ENCODE peak calls at places on chromosomes 16 and 17, in four cellular contexts. One of them, this sample, is unnamed.

GRCh38 chr17:4566785-4567184 is 6.4 kb upstream of the GGT6 start:
- DNase-seq in mammary epithelial cell: peak; percentile 45
- DNase-seq in GM12865: peak; percentile 63
- DNase-seq in AG04450: no peak
- DNase-seq in this sample: peak; percentile 90

GRCh38 chr17:81431545-81432482 is 36.6 kb downstream of the BAHCC1 start:
- DNase-seq in mammary epithelial cell: no peak
- DNase-seq in GM12865: no peak
- DNase-seq in AG04450: no peak
- DNase-seq in this sample: no peak

GRCh38 chr17:79777844-79778503 is at the start of gene CBX2:
- DNase-seq in AG04450: no peak
- DNase-seq in GM12865: peak; percentile 79
- DNase-seq in mammary epithelial cell: peak; percentile 48
- DNase-seq in this sample: no peak

GRCh38 chr17:18191071-18191667 is 7.5 kb downstream of the ALKBH5 start:
- DNase-seq in GM12865: no peak
- DNase-seq in mammary epithelial cell: no peak
- DNase-seq in AG04450: no peak
- DNase-seq in this sample: no peak

GRCh38 chr16:51657844-51658243 is 506.8 kb upstream of the SALL1 start:
- DNase-seq in GM12865: no peak
- DNase-seq in mammary epithelial cell: no peak
- DNase-seq in AG04450: no peak
- DNase-seq in this sample: no peak

GRCh38 chr17:1331708-1332107 is 52.2 kb downstream of the TRARG1 start:
- DNase-seq in GM12865: peak; percentile 29
- DNase-seq in AG04450: no peak
- DNase-seq in mammary epithelial cell: no peak
- DNase-seq in this sample: no peak

GRCh38 chr16:59593256-59593655 is 859.1 kb upstream of the GOT2 start:
- DNase-seq in mammary epithelial cell: peak; percentile 54
- DNase-seq in AG04450: peak; percentile 36
- DNase-seq in GM12865: no peak
- DNase-seq in this sample: no peak

GRCh38 chr17:82154881-82155331 is 56.9 kb upstream of the FASN start:
- DNase-seq in GM12865: no peak
- DNase-seq in mammary epithelial cell: no peak
- DNase-seq in AG04450: no peak
- DNase-seq in this sample: no peak

GRCh38 chr17:17491546-17491988 is 4.6 kb downstream of the RASD1 start:
- DNase-seq in mammary epithelial cell: no peak
- DNase-seq in AG04450: no peak
- DNase-seq in GM12865: no peak
- DNase-seq in this sample: no peak

GRCh38 chr17:67837965-67838364 is 12.7 kb downstream of the BPTF start:
- DNase-seq in GM12865: no peak
- DNase-seq in AG04450: no peak
- DNase-seq in mammary epithelial cell: no peak
- DNase-seq in this sample: no peak

GRCh38 chr16:85627102-85627834 is 14.1 kb downstream of the GSE1 start:
- DNase-seq in AG04450: no peak
- DNase-seq in GM12865: no peak
- DNase-seq in mammary epithelial cell: no peak
- DNase-seq in this sample: no peak

GRCh38 chr16:89199241-89200123 is 855 bp downstream of the SLC22A31 start:
- DNase-seq in GM12865: no peak
- DNase-seq in AG04450: no peak
- DNase-seq in mammary epithelial cell: no peak
- DNase-seq in this sample: no peak

GRCh38 chr16:74521691-74522090 is 85.2 kb downstream of the GLG1 start:
- DNase-seq in mammary epithelial cell: no peak
- DNase-seq in GM12865: no peak
- DNase-seq in AG04450: no peak
- DNase-seq in this sample: no peak

GRCh38 chr16:81817789-81818304 is 38.8 kb downstream of the PLCG2 start:
- DNase-seq in mammary epithelial cell: no peak
- DNase-seq in AG04450: no peak
- DNase-seq in GM12865: peak; percentile 91
- DNase-seq in this sample: no peak
- H3K4me3 ChIP-seq in mammary epithelial cell: no peak overlapping the region
- H3K4me3 ChIP-seq in AG04450: no peak overlapping the region
- H3K4me3 ChIP-seq in GM12865: peak overlapping the region; percentile 64
- H3K4me3 ChIP-seq in this sample: no peak overlapping the region

GRCh38 chr17:27352481-27353460 is 58.9 kb downstream of the WSB1 start:
- DNase-seq in mammary epithelial cell: no peak
- DNase-seq in GM12865: no peak
- DNase-seq in AG04450: no peak
- DNase-seq in this sample: no peak
- H3K4me3 ChIP-seq in mammary epithelial cell: peak overlapping the region; percentile 73
- H3K4me3 ChIP-seq in GM12865: peak overlapping the region; percentile 90
- H3K4me3 ChIP-seq in AG04450: peak overlapping the region; percentile 69
- H3K4me3 ChIP-seq in this sample: peak overlapping the region; percentile 63

GRCh38 chr17:66373944-66374817 is 71.8 kb downstream of the PRKCA start:
- DNase-seq in AG04450: no peak
- DNase-seq in GM12865: no peak
- DNase-seq in mammary epithelial cell: no peak
- DNase-seq in this sample: no peak
- H3K4me3 ChIP-seq in AG04450: no peak overlapping the region
- H3K4me3 ChIP-seq in GM12865: no peak overlapping the region
- H3K4me3 ChIP-seq in mammary epithelial cell: no peak overlapping the region
- H3K4me3 ChIP-seq in this sample: no peak overlapping the region

GRCh38 chr17:76152580-76152979 is 11.5 kb upstream of the FOXJ1 start:
- DNase-seq in mammary epithelial cell: no peak
- DNase-seq in AG04450: no peak
- DNase-seq in GM12865: no peak
- DNase-seq in this sample: no peak
- H3K4me3 ChIP-seq in mammary epithelial cell: no peak overlapping the region
- H3K4me3 ChIP-seq in AG04450: no peak overlapping the region
- H3K4me3 ChIP-seq in GM12865: no peak overlapping the region
- H3K4me3 ChIP-seq in this sample: no peak overlapping the region